ENCODE peak calls at places on chromosomes 3 and 15, in nine cellular contexts. R, D, O, Y, N, Z, P, Q and T are unnamed samples.

GRCh38 chr15:47561102-47561501 is 156.2 kb upstream of the SEMA6D start:
- DNase-seq in Q (no peak), Y (no peak), N (no peak), O (no peak), D (no peak), R (no peak), Z (no peak), P (no peak), T (no peak)

GRCh38 chr3:194871864-194872668 is 186.4 kb downstream of the FAM43A start:
- DNase-seq in Y (no peak), P (peak), R (peak), N (no peak), Z (no peak), Q (no peak), O (peak), D (no peak), T (peak)

GRCh38 chr3:52355526-52355925 is 39.4 kb downstream of the DNAH1 start:
- DNase-seq in N (no peak), Z (no peak), Q (no peak), R (no peak), Y (no peak), D (no peak), O (no peak), P (no peak), T (no peak)

GRCh38 chr3:108088146-108088545 is 2.7 kb downstream of the CD47 start:
- DNase-seq in Y (no peak), D (no peak), N (no peak), R (peak), O (no peak), Z (no peak), P (no peak), Q (no peak), T (no peak)

GRCh38 chr15:60477991-60478632 is 830 bp downstream of the ICE2 start:
- DNase-seq in Q (no peak), Y (no peak), O (peak), R (peak), Z (peak), N (no peak), P (peak), D (peak), T (peak)

GRCh38 chr3:98733055-98733777 is 29.9 kb upstream of the ST3GAL6 start:
- DNase-seq in Y (peak), O (peak), Z (peak), Q (peak), D (no peak), R (no peak), N (no peak), P (peak), T (no peak)

GRCh38 chr15:81000144-81000625 is 538 bp upstream of the TLNRD1 start:
- DNase-seq in Y (no peak), Q (no peak), P (peak), D (peak), O (no peak), Z (peak), R (no peak), N (no peak), T (no peak)

GRCh38 chr3:188780188-188781147 is 391.3 kb upstream of the TPRG1 start:
- DNase-seq in Q (no peak), O (no peak), D (no peak), R (peak), P (peak), Y (no peak), N (no peak), Z (no peak), T (no peak)

GRCh38 chr3:195777975-195778374 is 33.8 kb downstream of the MUC4 start:
- DNase-seq in Z (no peak), P (no peak), Q (no peak), D (no peak), R (no peak), O (no peak), N (no peak), Y (no peak), T (no peak)

GRCh38 chr15:37921527-37922385 is 12.7 kb upstream of the TMCO5A start:
- DNase-seq in R (peak), Z (peak), Y (no peak), N (no peak), P (peak), D (no peak), Q (no peak), O (peak), T (no peak)

GRCh38 chr15:57344282-57344681 is 32.0 kb upstream of the CGNL1 start:
- DNase-seq in O (no peak), Z (no peak), N (no peak), Y (no peak), D (no peak), Q (no peak), P (no peak), R (no peak), T (no peak)

GRCh38 chr15:48510976-48511375 is 134.5 kb downstream of the FBN1 start:
- DNase-seq in D (no peak), P (peak), Y (no peak), R (no peak), Z (no peak), Q (no peak), O (peak), N (no peak), T (no peak)

GRCh38 chr15:31344824-31345605 is 18.4 kb downstream of the KLF13 start:
- DNase-seq in Z (no peak), Q (peak), N (peak), D (no peak), Y (no peak), O (no peak), P (no peak), R (no peak), T (no peak)

GRCh38 chr3:128851601-128852000 is 27.8 kb upstream of the ACAD9 start:
- DNase-seq in Q (no peak), N (no peak), O (no peak), Z (no peak), D (no peak), Y (no peak), R (no peak), P (no peak), T (no peak)

GRCh38 chr3:59857589-59858346 is 807.9 kb upstream of the CFAP20DC start:
- DNase-seq in N (peak), R (peak), P (peak), O (peak), Z (peak), Y (peak), Q (peak), D (peak), T (peak)

GRCh38 chr3:29679967-29680366 is 399.1 kb downstream of the RBMS3 start:
- DNase-seq in Q (no peak), P (no peak), Z (no peak), Y (no peak), O (no peak), D (no peak), R (no peak), N (no peak), T (no peak)

GRCh38 chr15:43920815-43921214 is 94.0 kb downstream of the WDR76 start:
- DNase-seq in O (peak), Q (no peak), N (no peak), Z (no peak), R (peak), D (peak), Y (no peak), P (no peak), T (no peak)

GRCh38 chr3:62329970-62330369 is 43.4 kb downstream of the FEZF2 start:
- DNase-seq in P (no peak), Q (no peak), D (no peak), Y (no peak), N (no peak), R (no peak), Z (no peak), O (no peak), T (no peak)

GRCh38 chr3:146277953-146278631 is 27.2 kb upstream of the PLSCR4 start:
- DNase-seq in O (peak), Y (no peak), D (no peak), R (peak), Q (no peak), P (peak), Z (no peak), N (no peak), T (peak)

GRCh38 chr15:99252326-99252725 is 1.0 kb downstream of the LRRC28 start:
- DNase-seq in D (no peak), Q (no peak), R (no peak), O (no peak), N (no peak), P (peak), Y (no peak), Z (no peak), T (no peak)

GRCh38 chr3:55489804-55490132 is 2.7 kb upstream of the WNT5A start:
- DNase-seq in D (no peak), N (no peak), P (no peak), Z (peak), R (no peak), Q (no peak), Y (peak), O (peak), T (no peak)

GRCh38 chr15:47415539-47415971 is 301.8 kb upstream of the SEMA6D start:
- DNase-seq in O (no peak), N (no peak), P (no peak), Q (no peak), D (peak), Z (no peak), Y (no peak), R (peak), T (peak)

GRCh38 chr3:66372681-66373350 is 128.0 kb downstream of the LRIG1 start:
- DNase-seq in Q (no peak), N (no peak), D (peak), R (peak), O (peak), P (peak), Z (peak), Y (peak), T (no peak)

GRCh38 chr3:136332776-136333175 is 82.6 kb downstream of the PCCB start:
- DNase-seq in Q (no peak), N (no peak), Z (no peak), D (no peak), R (peak), P (peak), O (peak), Y (no peak), T (peak)

GRCh38 chr15:77083381-77084160 is 12.7 kb upstream of the TSPAN3 start:
- DNase-seq in Z (peak), D (peak), Y (peak), N (peak), Q (peak), O (peak), R (peak), P (peak), T (no peak)

GRCh38 chr3:71150293-71150954 is 433.1 kb downstream of the FOXP1 start:
- DNase-seq in N (no peak), R (peak), Z (no peak), P (no peak), Y (no peak), Q (no peak), D (no peak), O (peak), T (no peak)

GRCh38 chr3:181710581-181711255 is 1.0 kb upstream of the SOX2 start:
- DNase-seq in R (no peak), O (peak), Y (no peak), N (no peak), P (peak), Q (no peak), D (peak), Z (no peak), T (no peak)

GRCh38 chr3:124258057-124258500 is 266.2 kb upstream of the ROPN1 start:
- DNase-seq in O (peak), D (no peak), P (no peak), Q (no peak), R (peak), Z (no peak), Y (no peak), N (no peak), T (peak)

GRCh38 chr3:120438971-120439370 is 11.8 kb downstream of the FSTL1 start:
- DNase-seq in Y (no peak), O (no peak), Q (no peak), Z (peak), P (peak), N (no peak), R (peak), D (no peak), T (peak)